ENCODE peak calls at places on chromosomes 13 and 19, in six cellular contexts. V, S, Y, K, G and J are unnamed samples.

GRCh38 chr13:64007334-64007733 is 2591.7 kb upstream of the PCDH20 start:
- DNase-seq in V (no peak), S (no peak), Y (no peak), K (no peak), G (no peak), J (no peak)

GRCh38 chr19:475360-475759 is 14.5 kb upstream of the SHC2 start:
- DNase-seq in V (no peak), S (no peak), Y (no peak), K (no peak), G (no peak), J (no peak)

GRCh38 chr19:8149261-8150094 is at the start of gene FBN3:
- DNase-seq in V (no peak), S (peak), Y (no peak), K (no peak), G (no peak), J (no peak)

GRCh38 chr19:34495416-34495815 is 13.9 kb downstream of the WTIP start:
- DNase-seq in V (no peak), S (no peak), Y (no peak), K (no peak), G (no peak), J (no peak)

GRCh38 chr19:48745208-48745995 is 1.3 kb downstream of the IZUMO1 start:
- DNase-seq in V (peak), S (peak), Y (peak), K (peak), G (peak), J (peak)

GRCh38 chr19:10220695-10221094 is 10.4 kb downstream of the S1PR2 start:
- DNase-seq in V (no peak), S (no peak), Y (no peak), K (no peak), G (no peak), J (no peak)

GRCh38 chr19:40403262-40403984 is 9.8 kb downstream of the PRX start:
- DNase-seq in V (peak), S (peak), Y (peak), K (peak), G (peak), J (peak)

GRCh38 chr19:1102407-1103106 is 1.2 kb upstream of the GPX4 start:
- DNase-seq in V (peak), S (peak), Y (peak), K (peak), G (peak), J (peak)

GRCh38 chr13:40116008-40116407 is 460.5 kb downstream of the COG6 start:
- DNase-seq in V (peak), S (peak), Y (no peak), K (peak), G (peak), J (peak)

GRCh38 chr13:42821437-42821836 is 40.1 kb downstream of the FAM216B start:
- DNase-seq in V (no peak), S (no peak), Y (no peak), K (no peak), G (no peak), J (peak)

GRCh38 chr13:105346141-105346766 is 1189.2 kb downstream of the EFNB2 start:
- DNase-seq in V (no peak), S (no peak), Y (no peak), K (peak), G (peak), J (peak)

GRCh38 chr13:50094615-50095293 is 79.5 kb downstream of the KCNRG start:
- DNase-seq in V (no peak), S (no peak), Y (no peak), K (no peak), G (peak), J (peak)

GRCh38 chr13:71808708-71809107 is 58.3 kb downstream of the DACH1 start:
- DNase-seq in V (no peak), S (no peak), Y (no peak), K (no peak), G (no peak), J (no peak)

GRCh38 chr13:46685006-46685730 is 111.8 kb downstream of the ESD start:
- DNase-seq in V (no peak), S (no peak), Y (no peak), K (no peak), G (no peak), J (no peak)

GRCh38 chr13:50809133-50810090 is 34.1 kb downstream of the DLEU7 start:
- DNase-seq in V (no peak), S (no peak), Y (no peak), K (no peak), G (no peak), J (no peak)

GRCh38 chr13:30735025-30735967 is at the start of gene ALOX5AP:
- DNase-seq in V (no peak), S (no peak), Y (peak), K (no peak), G (no peak), J (no peak)
- H3K4me3 ChIP-seq in V (peak), S (no peak), Y (peak), K (no peak), G (no peak), J (no peak)

GRCh38 chr13:41605319-41606285 is 148.3 kb downstream of the RGCC start:
- DNase-seq in V (no peak), S (peak), Y (no peak), K (no peak), G (no peak), J (no peak)
- TF ChIP-seq CTCF in V (no peak), S (no peak), Y (no peak), K (no peak), G (no peak), J (no peak)

DNA sequence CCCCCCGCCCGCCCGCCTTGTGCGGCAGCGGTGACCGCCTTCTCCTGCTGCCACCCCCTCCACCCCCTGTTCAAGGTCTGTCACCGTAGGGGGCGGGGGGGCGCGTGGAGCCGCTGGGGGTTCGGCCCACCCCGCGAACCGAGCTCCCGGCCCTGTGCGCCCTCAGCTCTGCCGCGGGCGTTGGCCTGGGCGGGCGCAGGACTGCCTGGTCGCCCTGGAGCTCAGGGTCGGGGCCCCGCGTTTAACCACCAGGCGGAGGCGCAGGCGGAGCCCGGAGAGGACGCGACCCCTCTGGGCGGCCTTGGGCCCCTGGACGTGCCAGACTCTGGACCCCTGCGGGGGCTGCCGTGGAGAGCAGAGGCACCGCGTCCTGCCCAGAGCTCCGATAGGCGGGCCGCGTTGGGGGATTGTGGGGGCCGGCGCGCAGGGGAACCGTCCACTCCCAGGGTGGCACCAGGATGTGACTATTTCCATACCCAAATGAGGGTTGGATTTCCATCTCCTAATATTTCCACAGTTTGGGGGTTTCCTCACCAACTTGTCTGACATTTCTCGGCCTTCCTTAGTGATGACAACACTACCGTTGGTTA is 13.0 kb upstream of the USP29 start:
- DNase-seq in V (no peak), S (no peak), Y (no peak), K (no peak), G (no peak), J (no peak)
- H3K4me3 ChIP-seq in V (peak), S (no peak), Y (no peak), K (no peak), G (no peak), J (no peak)

GRCh38 chr19:35754365-35755139 is 2.3 kb downstream of the HSPB6 start:
- DNase-seq in V (no peak), S (no peak), Y (no peak), K (no peak), G (no peak), J (no peak)
- TF ChIP-seq CTCF in V (no peak), S (no peak), Y (no peak), K (no peak), G (no peak), J (no peak)